ENCODE peak calls at places on chromosomes 1 and 21, in seven cellular contexts. X is heart right ventricle, L is epithelial cell of esophagus, V is GM12865, J is mesothelial cell of epicardium, U is A673, O is dorsolateral prefrontal cortex. C is an unnamed sample.

GRCh38 chr1:17156108-17156507 is 36.9 kb upstream of the PADI2 start:
- DNase-seq in X (no peak), L (no peak), V (peak; percentile 70), J (no peak), U (no peak), O (no peak), C (peak; percentile 58)

GRCh38 chr1:160167580-160167979 is 16.2 kb downstream of the ATP1A4 start:
- DNase-seq in X (no peak), L (no peak), V (no peak), J (no peak), U (peak; percentile 14), O (no peak), C (no peak)

GRCh38 chr1:243316366-243316989 is 60.6 kb downstream of the SDCCAG8 start:
- DNase-seq in X (no peak), L (no peak), V (no peak), J (no peak), U (no peak), O (peak; percentile 83), C (no peak)

GRCh38 chr1:44881011-44881632 is 38.1 kb upstream of the PTCH2 start:
- DNase-seq in X (peak; percentile 15), L (peak; percentile 93), V (no peak), J (no peak), U (no peak), O (peak; percentile 49), C (peak; percentile 71)

GRCh38 chr1:97904528-97904927 is 16.3 kb downstream of the DPYD start:
- DNase-seq in X (no peak), L (peak; percentile 79), V (no peak), J (no peak), U (no peak), O (no peak), C (peak; percentile 80)

GRCh38 chr1:201468844-201469644 is at the start of gene PHLDA3:
- DNase-seq in X (peak; percentile 87), L (peak; percentile 97), V (peak; percentile 83), J (peak; percentile 90), U (peak; percentile 95), O (peak; percentile 94), C (peak; percentile 95)

GRCh38 chr1:109931189-109931672 is 20.6 kb downstream of the CSF1 start:
- DNase-seq in X (peak; percentile 91), L (no peak), V (no peak), J (no peak), U (no peak), O (no peak), C (peak; percentile 87)

GRCh38 chr1:212984522-212985291 is 31.0 kb downstream of the ANGEL2 start:
- DNase-seq in X (no peak), L (no peak), V (no peak), J (no peak), U (no peak), O (no peak), C (no peak)

GRCh38 chr1:247437551-247438535 is 20.1 kb downstream of the OR2B11 start:
- DNase-seq in X (no peak), L (no peak), V (no peak), J (no peak), U (no peak), O (no peak), C (no peak)

GRCh38 chr1:26459573-26460031 is 12.6 kb upstream of the HMGN2 start:
- DNase-seq in X (peak; percentile 15), L (no peak), V (no peak), J (no peak), U (no peak), O (no peak), C (no peak)

GRCh38 chr1:177274687-177275211 is 104.0 kb downstream of the BRINP2 start:
- DNase-seq in X (peak; percentile 44), L (peak; percentile 26), V (no peak), J (no peak), U (no peak), O (no peak), C (peak; percentile 83)

GRCh38 chr21:43195131-43196021 is 26.6 kb downstream of the CRYAA start:
- DNase-seq in X (peak; percentile 67), L (peak; percentile 22), V (no peak), J (no peak), U (no peak), O (no peak), C (peak; percentile 65)

GRCh38 chr1:37038079-37038702 is 3.9 kb upstream of the GRIK3 start:
- DNase-seq in X (peak; percentile 10), L (peak; percentile 33), V (peak; percentile 2), J (no peak), U (peak; percentile 32), O (peak; percentile 83), C (peak; percentile 1)

GRCh38 chr1:96159379-96159778 is 562.2 kb upstream of the PTBP2 start:
- DNase-seq in X (no peak), L (no peak), V (no peak), J (no peak), U (no peak), O (no peak), C (no peak)

GRCh38 chr1:91900538-91900937 is 14.6 kb upstream of the TGFBR3 start:
- DNase-seq in X (no peak), L (peak; percentile 86), V (no peak), J (no peak), U (no peak), O (no peak), C (peak; percentile 96)

GRCh38 chr1:60833173-60833572 is 249.2 kb upstream of the NFIA start:
- DNase-seq in X (peak; percentile 23), L (no peak), V (no peak), J (no peak), U (no peak), O (no peak), C (no peak)

GRCh38 chr1:27940297-27940696 is 5.5 kb downstream of the SMPDL3B start:
- DNase-seq in X (peak; percentile 57), L (no peak), V (peak; percentile 58), J (no peak), U (peak; percentile 61), O (no peak), C (peak; percentile 54)

GRCh38 chr1:36099681-36100341 is 11.1 kb downstream of the ADPRS start:
- DNase-seq in X (peak; percentile 75), L (peak; percentile 75), V (peak; percentile 79), J (peak; percentile 67), U (peak; percentile 82), O (peak; percentile 80), C (peak; percentile 80)

GRCh38 chr1:199305053-199305452 is 666.2 kb downstream of the PTPRC start:
- DNase-seq in X (no peak), L (no peak), V (no peak), J (no peak), U (no peak), O (no peak), C (no peak)

GRCh38 chr1:151846686-151847227 is 6.8 kb downstream of the THEM5 start:
- DNase-seq in X (no peak), L (no peak), V (no peak), J (no peak), U (no peak), O (no peak), C (no peak)

GRCh38 chr1:214280386-214281029 is 451 bp upstream of the SMYD2 start:
- DNase-seq in X (peak; percentile 48), L (peak; percentile 40), V (peak; percentile 29), J (no peak), U (no peak), O (peak; percentile 51), C (peak; percentile 60)

GRCh38 chr1:46653405-46653853 is 14.7 kb downstream of the ATPAF1 start:
- DNase-seq in X (no peak), L (no peak), V (no peak), J (no peak), U (no peak), O (no peak), C (peak; percentile 43)

GRCh38 chr1:22875240-22875639 is 97.4 kb downstream of the LACTBL1 start:
- DNase-seq in X (no peak), L (no peak), V (no peak), J (no peak), U (no peak), O (no peak), C (no peak)

GRCh38 chr1:197173571-197174482 is 27.4 kb upstream of the ASPM start:
- DNase-seq in X (no peak), L (peak; percentile 28), V (no peak), J (no peak), U (no peak), O (no peak), C (peak; percentile 89)

GRCh38 chr1:53137729-53138128 is 4.7 kb downstream of the SLC1A7 start:
- DNase-seq in X (no peak), L (no peak), V (no peak), J (no peak), U (no peak), O (no peak), C (no peak)
- TF ChIP-seq CTCF in X (no peak), L (no peak), V (no peak), J (no peak), U (no peak), O (no peak), C (peak; percentile 12)

GRCh38 chr1:10424034-10424433 is 6.2 kb upstream of the CENPS start:
- DNase-seq in X (peak; percentile 16), L (no peak), V (no peak), J (no peak), U (no peak), O (no peak), C (peak; percentile 65)
- TF ChIP-seq CTCF in X (no peak), L (no peak), V (no peak), J (no peak), U (no peak), O (no peak), C (no peak)

GRCh38 chr1:24506706-24507422 is 4.2 kb downstream of the RCAN3 start:
- DNase-seq in X (no peak), L (no peak), V (no peak), J (no peak), U (no peak), O (no peak), C (no peak)
- TF ChIP-seq CTCF in X (no peak), L (no peak), V (no peak), J (no peak), U (no peak), O (no peak), C (no peak)

GRCh38 chr1:84370266-84370665 is 28.0 kb upstream of the DNASE2B start:
- DNase-seq in X (no peak), L (no peak), V (no peak), J (no peak), U (no peak), O (no peak), C (no peak)

GRCh38 chr1:84373446-84374141 is 24.7 kb upstream of the DNASE2B start:
- DNase-seq in X (no peak), L (no peak), V (no peak), J (no peak), U (no peak), O (no peak), C (no peak)

GRCh38 chr1:84368441-84368840 is 29.8 kb upstream of the DNASE2B start:
- DNase-seq in X (no peak), L (no peak), V (no peak), J (no peak), U (no peak), O (no peak), C (no peak)

GRCh38 chr1:84367219-84367618 is 31.1 kb upstream of the DNASE2B start:
- DNase-seq in X (no peak), L (no peak), V (no peak), J (no peak), U (no peak), O (no peak), C (no peak)

DNA sequence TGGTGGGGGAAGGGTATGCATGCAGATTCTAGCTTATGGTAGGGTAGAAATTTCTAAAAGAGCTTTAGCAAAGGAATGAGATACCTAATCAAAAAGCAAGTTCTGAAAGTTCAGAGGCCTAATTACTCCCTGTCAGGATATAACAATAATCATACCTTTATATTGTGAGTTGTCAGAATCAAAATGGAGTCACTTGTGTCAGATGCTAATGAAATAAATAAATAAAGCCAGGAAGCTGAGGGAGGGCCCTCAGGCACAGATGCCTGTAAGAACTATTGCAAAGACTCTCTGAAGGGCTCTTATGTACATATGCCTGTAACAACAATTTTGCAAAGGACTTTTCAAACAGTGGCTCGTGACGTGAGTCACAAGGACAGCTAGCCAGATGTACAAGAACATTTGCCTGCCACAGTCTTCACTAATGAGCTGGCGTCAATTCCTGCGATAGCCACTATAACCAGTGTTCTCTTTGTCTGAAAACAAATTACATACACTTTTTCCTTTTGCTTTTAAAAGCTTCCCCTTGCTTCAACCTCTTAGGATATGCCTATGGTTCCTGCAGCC is 27.4 kb upstream of the DNASE2B start:
- DNase-seq in X (no peak), L (peak; percentile 51), V (no peak), J (no peak), U (no peak), O (no peak), C (peak; percentile 72)
- TF ChIP-seq CTCF in X (no peak), L (no peak), V (no peak), J (no peak), U (no peak), O (no peak), C (no peak)